ENCODE peak calls at places on chromosomes 13 and 19, in ten cellular contexts. L is HFF-Myc, S is fibroblast of lung, Y is thoracic aorta, T is mammary epithelial cell, R is GM10248, W is AG10803, N is MCF 10A, U is GM06990, A is IMR-90. X is an unnamed sample.

GRCh38 chr13:109301276-109301675 is 485.1 kb downstream of the IRS2 start:
- DNase-seq in U (no peak), L (no peak), S (no peak), A (no peak), R (no peak), W (no peak), Y (no peak), N (no peak), T (no peak), X (no peak)

GRCh38 chr19:6074709-6075403 is 35.4 kb downstream of the RFX2 start:
- DNase-seq in N (no peak), A (no peak), T (no peak), W (no peak), L (no peak), U (no peak), S (no peak), Y (no peak), R (no peak), X (no peak)

GRCh38 chr13:50126378-50127016 is 111.3 kb downstream of the KCNRG start:
- DNase-seq in N (peak; percentile 35), U (peak; percentile 11), L (no peak), S (peak; percentile 71), A (peak; percentile 58), T (no peak), R (no peak), Y (no peak), W (peak; percentile 58), X (no peak)

GRCh38 chr19:38856813-38857212 is 7.0 kb upstream of the HNRNPL start:
- DNase-seq in T (no peak), Y (no peak), R (no peak), U (no peak), L (no peak), N (no peak), S (no peak), A (no peak), W (no peak), X (no peak)

GRCh38 chr13:27621116-27621365 is 651 bp upstream of the POLR1D start:
- DNase-seq in A (no peak), R (no peak), Y (no peak), U (no peak), W (no peak), N (no peak), L (no peak), S (no peak), T (no peak), X (no peak)

GRCh38 chr19:2983351-2984195 is 6.2 kb downstream of the TLE6 start:
- DNase-seq in Y (no peak), A (peak; percentile 7), R (peak; percentile 46), S (peak; percentile 75), T (peak; percentile 76), W (peak; percentile 96), N (peak; percentile 56), L (no peak), U (no peak), X (peak; percentile 94)

GRCh38 chr19:46813570-46814358 is 25.4 kb upstream of the SLC1A5 start:
- DNase-seq in T (no peak), L (no peak), R (no peak), A (peak; percentile 46), U (no peak), Y (no peak), S (peak; percentile 75), W (peak; percentile 46), N (peak; percentile 46), X (no peak)

GRCh38 chr19:46697142-46697960 is 19.6 kb downstream of the PRKD2 start:
- DNase-seq in U (peak; percentile 31), T (no peak), L (no peak), Y (peak; percentile 59), R (peak; percentile 35), S (peak; percentile 71), N (no peak), W (peak; percentile 70), A (peak; percentile 49), X (peak; percentile 98)

DNA sequence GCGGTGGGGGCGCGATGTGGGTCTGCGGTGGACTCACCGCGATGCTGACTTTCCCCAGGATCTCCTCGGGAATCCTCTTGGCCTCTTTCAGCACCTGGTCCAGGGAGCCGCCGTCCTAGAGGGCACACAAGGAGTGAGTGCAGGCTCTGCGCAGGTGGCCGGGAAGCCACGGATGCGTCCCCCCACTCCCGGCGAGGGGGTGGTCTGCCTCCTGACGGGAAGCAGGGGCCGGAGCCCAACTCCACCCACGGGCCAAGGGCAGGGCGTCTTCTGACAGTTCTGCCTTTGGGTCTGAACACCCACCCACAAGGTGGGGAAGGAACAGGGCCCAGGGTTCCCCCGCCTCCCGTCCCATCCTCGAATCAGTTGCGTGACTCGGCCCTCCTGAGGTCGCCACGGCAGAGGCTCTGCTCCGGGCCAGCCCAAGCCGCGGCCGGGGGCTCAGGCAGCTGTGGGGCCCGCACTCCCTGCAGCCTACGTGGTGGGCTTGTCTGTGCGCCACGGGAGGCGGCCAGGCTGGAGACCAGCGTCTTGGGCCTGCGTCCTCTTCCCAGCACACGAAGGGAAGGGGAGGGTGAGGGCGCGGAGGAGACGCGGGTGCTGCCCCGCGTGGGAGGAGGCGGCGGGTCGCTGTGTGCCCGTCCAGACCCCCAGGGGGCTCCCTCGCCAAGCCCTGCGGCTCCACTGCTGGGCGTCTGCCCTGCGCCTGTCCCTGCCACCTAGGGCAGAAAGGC is 21.4 kb downstream of the MAP2K2 start:
- DNase-seq in T (no peak), W (no peak), L (no peak), U (no peak), N (no peak), A (no peak), S (no peak), Y (no peak), R (no peak), X (no peak)
- TF ChIP-seq CTCF in T (no peak), W (no peak), L (no peak), U (peak; percentile 1), N (no peak), A (peak; percentile 1), S (no peak), Y (no peak), R (no peak), X (no peak)

GRCh38 chr19:48311384-48311783 is 14.0 kb upstream of the EMP3 start:
- DNase-seq in S (no peak), Y (no peak), W (no peak), R (no peak), U (no peak), T (no peak), L (no peak), A (no peak), N (no peak), X (no peak)

GRCh38 chr19:48303866-48304265 is 21.5 kb upstream of the EMP3 start:
- DNase-seq in R (no peak), A (no peak), T (no peak), U (no peak), S (no peak), Y (no peak), L (no peak), W (no peak), N (no peak), X (no peak)

GRCh38 chr19:48303367-48303766 is 22.0 kb upstream of the EMP3 start:
- DNase-seq in S (no peak), T (no peak), L (no peak), A (no peak), R (no peak), Y (no peak), U (no peak), N (no peak), W (no peak), X (no peak)

GRCh38 chr19:48310227-48310626 is 15.1 kb upstream of the EMP3 start:
- DNase-seq in S (peak; percentile 36), U (no peak), N (no peak), W (no peak), R (no peak), L (no peak), Y (no peak), A (no peak), T (no peak), X (no peak)

DNA sequence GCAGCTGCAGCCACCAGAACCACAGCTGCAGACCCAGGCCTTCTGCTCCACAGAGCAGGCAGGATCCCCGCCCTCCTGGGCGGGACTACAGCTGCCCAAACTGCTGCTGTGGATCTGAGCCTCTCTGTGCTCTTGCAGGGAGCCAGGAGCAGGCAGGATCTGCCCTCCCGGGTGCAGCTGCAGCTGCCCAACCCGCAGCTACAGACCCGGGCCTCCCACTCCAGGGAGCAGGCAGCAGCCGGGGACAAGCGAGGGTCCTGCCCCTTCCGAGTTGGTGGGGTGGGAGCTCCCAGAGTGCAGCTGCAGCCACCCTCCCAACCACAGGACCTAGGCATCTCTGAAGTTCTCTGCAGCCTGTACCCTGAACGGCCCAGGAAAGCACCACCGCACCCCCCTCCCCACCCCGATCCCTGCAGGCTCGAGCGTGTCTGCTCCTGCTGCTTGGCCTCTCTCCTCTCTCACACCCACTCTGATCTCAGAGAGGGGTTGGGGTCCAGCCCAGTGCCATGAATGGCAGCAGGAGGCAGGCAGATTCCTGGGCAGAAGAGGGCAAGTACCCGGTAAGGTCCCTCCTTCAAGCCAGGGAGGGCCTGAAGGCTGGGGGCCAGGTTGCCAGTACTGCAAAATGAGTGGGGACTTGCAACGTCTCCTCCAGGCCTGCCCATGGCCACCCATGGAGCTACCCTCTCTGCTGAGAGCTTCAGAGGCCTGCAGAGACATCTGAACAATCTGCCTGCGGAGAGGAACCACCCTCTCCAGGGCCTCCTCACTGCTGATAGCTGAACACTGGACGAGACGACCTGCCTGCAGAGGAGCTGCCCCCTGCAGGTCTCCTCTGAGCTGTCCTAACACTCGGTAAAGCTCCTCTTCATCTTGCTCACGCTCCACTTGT is 16.4 kb upstream of the EMP3 start:
- DNase-seq in T (no peak), S (no peak), W (no peak), Y (no peak), U (no peak), L (no peak), N (no peak), R (no peak), A (no peak), X (no peak)
- TF ChIP-seq CTCF in T (no peak), S (no peak), W (peak; percentile 33), Y (no peak), U (peak; percentile 33), L (peak; percentile 42), N (no peak), R (peak; percentile 10), A (no peak), X (no peak)

DNA sequence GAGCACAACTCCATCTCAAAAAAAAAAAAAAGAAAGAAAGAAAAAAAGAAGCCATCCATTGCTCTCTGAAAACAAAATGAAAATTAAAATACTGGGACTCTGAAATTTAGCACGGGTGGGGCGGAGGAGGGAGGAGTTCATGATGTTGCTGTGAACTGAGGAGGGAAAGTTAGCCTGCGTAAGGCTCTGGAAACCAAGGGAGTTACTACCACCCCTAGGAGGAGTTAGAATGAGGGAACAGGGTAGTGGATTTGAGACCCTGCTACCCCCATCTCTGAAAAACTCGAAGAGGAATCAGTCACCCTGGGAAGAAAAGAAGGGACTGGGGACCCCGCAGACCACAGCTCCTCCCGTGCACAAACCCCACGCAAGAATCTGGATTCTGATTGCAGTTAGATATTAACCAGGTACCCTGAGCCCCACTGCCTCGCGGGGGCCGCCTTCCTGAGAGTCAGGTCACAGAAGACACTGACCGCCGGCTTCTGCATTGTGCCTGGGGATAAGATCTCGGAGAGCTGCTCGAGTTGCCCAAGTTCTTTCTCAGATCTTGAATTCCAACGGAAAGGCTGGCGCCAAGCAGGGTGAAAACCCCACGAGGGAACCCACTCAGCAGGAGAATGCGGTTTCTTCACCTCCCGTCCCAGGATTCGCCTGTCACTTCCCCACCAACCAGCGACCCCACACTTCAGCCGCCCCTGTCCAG is 941 bp downstream of the ZNF442 start:
- DNase-seq in N (no peak), L (no peak), S (peak; percentile 6), U (peak; percentile 18), R (peak; percentile 29), A (peak; percentile 4), W (peak; percentile 28), Y (no peak), T (peak; percentile 5), X (peak; percentile 87)
- TF ChIP-seq CTCF in N (no peak), L (no peak), S (no peak), U (no peak), R (no peak), A (no peak), W (no peak), Y (no peak), T (no peak), X (no peak)

GRCh38 chr19:13794752-13795589 is at the start of gene ZSWIM4:
- DNase-seq in L (peak; percentile 98), S (peak; percentile 99), R (peak; percentile 98), N (peak; percentile 100), Y (peak; percentile 98), W (peak; percentile 100), U (peak; percentile 98), A (peak; percentile 99), T (peak; percentile 100), X (peak; percentile 98)
- TF ChIP-seq CTCF in L (no peak), S (no peak), R (no peak), N (no peak), Y (no peak), W (no peak), U (no peak), A (no peak), T (no peak), X (no peak)

X was measured in lower leg skin.